ENCODE peak calls at places on chromosomes 13 and 19, in five cellular contexts. P, L, J, M and R are unnamed samples.

GRCh38 chr13:61029064-61029463 is 386.6 kb downstream of the PCDH20 start:
- DNase-seq in L (no peak), J (no peak), M (no peak), P (no peak), R (no peak)

GRCh38 chr19:46759817-46760333 is 13.6 kb upstream of the STRN4 start:
- DNase-seq in M (peak), P (no peak), J (peak), L (peak), R (no peak)

GRCh38 chr13:111031531-111031961 is 83.6 kb upstream of the ARHGEF7 start:
- DNase-seq in J (peak), M (peak), P (no peak), L (peak), R (peak)

GRCh38 chr13:99357149-99357596 is 50.0 kb upstream of the GPR183 start:
- DNase-seq in J (peak), P (no peak), M (peak), L (peak), R (no peak)

GRCh38 chr13:36370108-36370429 is 23.9 kb upstream of the SPART start:
- DNase-seq in L (no peak), P (peak), J (no peak), M (peak), R (no peak)

GRCh38 chr19:34308381-34309367 is 54.3 kb downstream of the GARRE1 start:
- DNase-seq in J (no peak), L (peak), M (no peak), P (no peak), R (no peak)

GRCh38 chr13:89076622-89077021 is 1405.5 kb downstream of the SLITRK5 start:
- DNase-seq in J (no peak), L (no peak), M (no peak), P (no peak), R (no peak)

GRCh38 chr13:67859904-67860303 is 629.8 kb upstream of the PCDH9 start:
- DNase-seq in L (no peak), P (no peak), M (no peak), J (no peak), R (no peak)

GRCh38 chr13:34249546-34249945 is 431.6 kb downstream of the RFC3 start:
- DNase-seq in P (no peak), L (no peak), M (no peak), J (no peak), R (no peak)

GRCh38 chr19:8468761-8469458 is 24.1 kb downstream of the HNRNPM start:
- DNase-seq in P (no peak), L (peak), J (no peak), M (peak), R (no peak)

GRCh38 chr19:322616-323015 is 22.0 kb downstream of the MIER2 start:
- DNase-seq in M (no peak), P (no peak), L (no peak), J (no peak), R (no peak)
- TF ChIP-seq CTCF in M (no peak), P (no peak), L (no peak), J (no peak), R (no peak)

DNA sequence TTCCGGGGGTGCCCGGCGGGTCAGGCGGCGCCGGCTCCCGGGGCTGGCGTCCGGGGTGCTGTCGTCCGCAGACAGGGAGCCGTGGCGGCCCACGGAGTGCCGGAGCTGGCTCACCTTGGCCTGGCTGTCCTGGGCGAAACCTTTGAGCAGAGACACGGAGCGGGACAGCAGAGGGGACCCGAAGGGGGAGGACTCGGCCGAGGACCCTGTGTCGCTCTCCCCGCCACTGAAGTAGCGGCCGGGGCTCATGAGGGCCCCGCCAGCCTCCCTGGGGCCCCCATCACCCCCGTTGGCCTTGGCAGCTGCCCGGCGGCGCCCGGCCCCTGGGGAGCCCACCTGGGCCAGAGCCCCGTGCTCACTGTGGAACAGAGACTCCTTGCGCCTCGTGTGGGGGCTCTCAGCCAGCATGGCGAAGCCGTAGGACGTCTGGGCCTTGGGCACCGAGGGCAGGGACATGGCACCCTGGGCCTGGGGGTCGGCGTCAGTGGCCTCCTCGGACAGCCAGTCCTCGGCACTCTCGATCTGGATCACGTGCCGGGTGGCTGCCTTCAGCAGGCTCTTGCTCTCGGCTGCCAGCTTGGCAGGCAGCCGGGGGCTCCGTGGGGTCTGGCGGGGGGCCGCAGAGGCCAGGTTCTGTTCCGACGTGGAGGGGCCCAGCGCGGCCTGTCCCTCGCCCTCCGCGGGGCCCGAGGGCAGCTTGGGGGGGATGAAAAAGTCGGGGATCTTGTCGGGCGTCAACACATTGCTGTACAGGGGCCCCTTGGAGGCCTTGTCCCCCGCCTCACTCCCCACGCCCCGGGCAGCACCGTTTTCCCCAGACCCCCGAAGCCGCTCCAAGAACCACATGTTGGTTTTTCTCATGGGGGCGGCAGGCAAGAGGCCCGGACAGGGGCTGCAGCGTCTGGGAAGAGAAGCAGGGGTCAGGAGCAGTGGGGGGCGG is 1.2 kb downstream of the C2CD4C start:
- DNase-seq in J (no peak), L (no peak), P (no peak), M (no peak), R (no peak)
- H3K4me3 ChIP-seq in J (no peak), L (no peak), P (peak), M (no peak), R (no peak)

GRCh38 chr13:74796126-74796643 is 662.0 kb upstream of the KLF12 start:
- DNase-seq in J (no peak), L (no peak), M (no peak), P (no peak), R (no peak)
- TF ChIP-seq CTCF in J (no peak), L (no peak), M (no peak), P (no peak), R (no peak)

GRCh38 chr19:30691767-30692516 is 319.8 kb downstream of the ZNF536 start:
- DNase-seq in M (peak), L (no peak), J (no peak), P (no peak), R (no peak)
- H3K4me3 ChIP-seq in M (peak), L (peak), J (no peak), P (peak), R (peak)

GRCh38 chr13:29563941-29564340 is 31.5 kb downstream of the SLC7A1 start:
- DNase-seq in J (no peak), L (no peak), P (no peak), M (no peak), R (no peak)

GRCh38 chr13:29562762-29563161 is 32.7 kb downstream of the SLC7A1 start:
- DNase-seq in L (no peak), P (no peak), J (no peak), M (no peak), R (no peak)

GRCh38 chr13:29566864-29567263 is 28.6 kb downstream of the SLC7A1 start:
- DNase-seq in J (no peak), P (no peak), M (no peak), L (no peak), R (no peak)

GRCh38 chr13:29566206-29566605 is 29.3 kb downstream of the SLC7A1 start:
- DNase-seq in M (no peak), P (no peak), L (no peak), J (no peak), R (no peak)

GRCh38 chr13:29564828-29565227 is 30.7 kb downstream of the SLC7A1 start:
- DNase-seq in P (no peak), M (peak), L (no peak), J (no peak), R (no peak)
- TF ChIP-seq CTCF in P (no peak), M (peak), L (no peak), J (no peak), R (peak)

GRCh38 chr19:55652311-55653078 is 2.3 kb upstream of the U2AF2 start:
- DNase-seq in M (no peak), L (no peak), P (no peak), J (no peak), R (no peak)
- H3K4me3 ChIP-seq in M (no peak), L (no peak), P (no peak), J (no peak), R (no peak)

GRCh38 chr19:57302020-57302465 is 18.2 kb upstream of the ZNF543 start:
- DNase-seq in M (peak), P (no peak), J (peak), L (peak), R (no peak)
- TF ChIP-seq CTCF in M (no peak), P (no peak), J (no peak), L (peak), R (no peak)

GRCh38 chr19:41324231-41324702 is 14.3 kb downstream of the CCDC97 start:
- DNase-seq in M (no peak), P (no peak), J (no peak), L (no peak), R (no peak)

GRCh38 chr19:41327076-41327475 is 17.1 kb downstream of the CCDC97 start:
- DNase-seq in J (no peak), L (no peak), M (no peak), P (no peak), R (no peak)

GRCh38 chr19:41325947-41326706 is 16.2 kb downstream of the CCDC97 start:
- DNase-seq in M (peak), P (peak), L (peak), J (peak), R (no peak)

GRCh38 chr19:41324921-41325639 is 15.1 kb downstream of the CCDC97 start:
- DNase-seq in M (peak), P (peak), J (no peak), L (peak), R (no peak)

GRCh38 chr19:41325640-41325946 is 15.6 kb downstream of the CCDC97 start:
- DNase-seq in J (no peak), P (no peak), L (no peak), M (no peak), R (no peak)
- H3K4me3 ChIP-seq in J (peak), P (peak), L (peak), M (peak), R (peak)